ENCODE peak calls at places on chromosomes 3 and 15, in six cellular contexts. R is activated naive CD8-positive, alpha-beta T cell treated with anti-CD3 and anti-CD28 coated beads for 36 hours; W is NCI-H2081; Z is AG08396; C is stimulated activated effector memory CD8-positive, alpha-beta T cell treated with anti-CD3 and anti-CD28 coated beads, Interleukin-12 subunit alpha, Interleukin-12 subunit beta, amount 100 ng/mL, for 72 hours; U is WERI-Rb-1. V is an unnamed sample.
A peak's percentile ranks its signal among the peaks of the same experiment; 100 is the strongest.

GRCh38 chr3:175585898-175586297 is 726.8 kb downstream of the NAALADL2 start:
- DNase-seq in R (no peak), W (no peak), Z (peak; percentile 39), C (no peak), U (no peak), V (no peak)

GRCh38 chr3:32660634-32661033 is 24.4 kb upstream of the CNOT10 start:
- DNase-seq in R (no peak), W (no peak), Z (no peak), C (no peak), U (no peak), V (no peak)

GRCh38 chr15:78709263-78709882 is 68.4 kb upstream of the CHRNB4 start:
- DNase-seq in R (peak; percentile 67), W (peak; percentile 71), Z (peak; percentile 70), C (peak; percentile 82), U (peak; percentile 83), V (peak; percentile 42)

GRCh38 chr15:78033864-78034263 is 43.6 kb downstream of the TBC1D2B start:
- DNase-seq in R (no peak), W (peak; percentile 51), Z (no peak), C (no peak), U (no peak), V (peak; percentile 75)

GRCh38 chr3:188233320-188233719 is 79.4 kb downstream of the LPP start:
- DNase-seq in R (no peak), W (no peak), Z (no peak), C (no peak), U (no peak), V (no peak)

GRCh38 chr15:89068325-89068784 is 19.9 kb upstream of the ABHD2 start:
- DNase-seq in R (peak; percentile 60), W (no peak), Z (peak; percentile 61), C (peak; percentile 79), U (no peak), V (no peak)

GRCh38 chr3:113234688-113235260 is 23.4 kb downstream of the BOC start:
- DNase-seq in R (no peak), W (no peak), Z (no peak), C (no peak), U (no peak), V (no peak)

GRCh38 chr3:69602112-69602511 is 137.2 kb upstream of the MITF start:
- DNase-seq in R (no peak), W (no peak), Z (no peak), C (no peak), U (no peak), V (no peak)

GRCh38 chr3:45665101-45665572 is 24.1 kb upstream of the SACM1L start:
- DNase-seq in R (peak; percentile 61), W (peak; percentile 9), Z (no peak), C (peak; percentile 72), U (peak; percentile 49), V (peak; percentile 74)

GRCh38 chr3:135966875-135967274 is 1.3 kb downstream of the PPP2R3A start:
- DNase-seq in R (no peak), W (no peak), Z (no peak), C (no peak), U (no peak), V (no peak)

GRCh38 chr3:128489860-128490649 is 2.9 kb downstream of the GATA2 start:
- DNase-seq in R (no peak), W (peak; percentile 41), Z (peak; percentile 64), C (peak; percentile 63), U (peak; percentile 59), V (no peak)

GRCh38 chr3:179558742-179559364 is 3.9 kb upstream of the ACTL6A start:
- DNase-seq in R (peak; percentile 44), W (peak; percentile 82), Z (peak; percentile 70), C (peak; percentile 58), U (peak; percentile 66), V (peak; percentile 13)